ENCODE peak calls at places on chromosome 18, in nine cellular contexts. K is right lobe of liver, B is fibroblast of lung, S is neural progenitor cell, W is mesendoderm, A is stomach, M is prostate gland, C is Peyer's patch, X is sigmoid colon. R is an unnamed sample.

GRCh38 chr18:76859474-76860339 is 37.4 kb downstream of the ZNF236 start:
- DNase-seq in K (no peak), B (no peak), S (no peak), W (no peak), A (no peak), M (no peak), C (no peak), X (no peak), R (no peak)

GRCh38 chr18:79926715-79927596 is 24.5 kb downstream of the SLC66A2 start:
- DNase-seq in K (peak; percentile 46), B (no peak), S (peak; percentile 79), W (no peak), A (peak; percentile 18), M (no peak), C (peak; percentile 30), X (peak; percentile 52), R (peak; percentile 86)

GRCh38 chr18:39799010-39799409 is 2156.0 kb upstream of the PIK3C3 start:
- DNase-seq in K (no peak), B (no peak), S (no peak), W (peak; percentile 28), A (no peak), M (no peak), C (no peak), X (no peak), R (no peak)

GRCh38 chr18:10047237-10047636 is 133.4 kb downstream of the VAPA start:
- DNase-seq in K (no peak), B (peak; percentile 90), S (no peak), W (no peak), A (no peak), M (no peak), C (no peak), X (no peak), R (no peak)

GRCh38 chr18:24801011-24801410 is 340.6 kb downstream of the HRH4 start:
- DNase-seq in K (no peak), B (peak; percentile 5), S (no peak), W (no peak), A (no peak), M (no peak), C (no peak), X (no peak), R (no peak)

GRCh38 chr18:8705941-8706544 is 687 bp downstream of the MTCL1 start:
- DNase-seq in K (no peak), B (no peak), S (peak; percentile 45), W (peak; percentile 17), A (no peak), M (no peak), C (no peak), X (peak; percentile 66), R (peak; percentile 16)

GRCh38 chr18:28903366-28903765 is 726.4 kb upstream of the CDH2 start:
- DNase-seq in K (no peak), B (peak; percentile 61), S (no peak), W (no peak), A (no peak), M (no peak), C (no peak), X (no peak), R (no peak)

GRCh38 chr18:48328473-48329205 is 80.5 kb downstream of the ZBTB7C start:
- DNase-seq in K (peak; percentile 10), B (peak; percentile 87), S (no peak), W (no peak), A (no peak), M (no peak), C (no peak), X (no peak), R (no peak)

GRCh38 chr18:42437646-42438045 is 482.6 kb downstream of the PIK3C3 start:
- DNase-seq in K (no peak), B (peak; percentile 80), S (no peak), W (no peak), A (no peak), M (no peak), C (no peak), X (no peak), R (peak; percentile 3)

GRCh38 chr18:34598136-34598635 is 111.9 kb upstream of the DTNA start:
- DNase-seq in K (no peak), B (no peak), S (no peak), W (no peak), A (no peak), M (no peak), C (no peak), X (no peak), R (no peak)

GRCh38 chr18:46842583-46842982 is 74.7 kb downstream of the PIAS2 start:
- DNase-seq in K (no peak), B (no peak), S (no peak), W (peak; percentile 2), A (no peak), M (no peak), C (no peak), X (no peak), R (no peak)

GRCh38 chr18:56333146-56333545 is 305.2 kb downstream of the TXNL1 start:
- DNase-seq in K (no peak), B (no peak), S (no peak), W (no peak), A (no peak), M (no peak), C (no peak), X (no peak), R (no peak)

GRCh38 chr18:9482790-9483189 is 7.5 kb downstream of the RALBP1 start:
- DNase-seq in K (no peak), B (no peak), S (no peak), W (no peak), A (no peak), M (no peak), C (no peak), X (no peak), R (no peak)

DNA sequence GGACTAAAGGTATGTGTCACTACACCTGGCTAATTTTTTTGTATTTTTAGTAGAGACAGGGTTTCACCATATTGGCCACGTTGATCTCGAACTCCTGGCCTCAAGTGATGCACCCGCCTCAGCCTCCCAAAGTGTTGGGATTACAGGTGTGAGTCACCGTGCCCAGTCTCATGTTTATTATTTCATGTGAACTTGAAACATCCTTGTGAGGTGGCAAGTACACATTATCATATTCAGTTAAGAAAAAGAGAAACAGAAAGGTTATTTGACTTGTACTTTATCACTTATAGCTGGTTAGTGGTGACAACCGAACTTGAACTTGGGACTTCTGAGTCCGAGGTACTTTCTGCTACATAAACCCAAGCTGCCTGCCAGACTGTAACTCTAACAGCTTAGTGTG is 24.4 kb downstream of the ABHD3 start:
- DNase-seq in K (no peak), B (no peak), S (no peak), W (no peak), A (no peak), M (no peak), C (peak; percentile 63), X (no peak), R (no peak)
- H3K36me3 ChIP-seq in K (no peaks in the 10 kb centered on the region), B (no peaks in the 10 kb centered on the region), S (no peaks in the 10 kb centered on the region), W (no peaks in the 10 kb centered on the region), A (no peaks in the 10 kb centered on the region), M (no peaks in the 10 kb centered on the region), C (no peaks in the 10 kb centered on the region), X (no peaks in the 10 kb centered on the region), R (no peaks in the 10 kb centered on the region)

GRCh38 chr18:31579375-31579774 is 12.3 kb upstream of the TTR start:
- DNase-seq in K (no peak), B (no peak), S (no peak), W (no peak), A (no peak), M (no peak), C (no peak), X (no peak), R (no peak)
- H3K4me1 ChIP-seq in K (no peaks in the 10 kb centered on the region), B (no peaks in the 10 kb centered on the region), S (no peaks in the 10 kb centered on the region), W (no peaks in the 10 kb centered on the region), A (no peaks in the 10 kb centered on the region), M (no peaks in the 10 kb centered on the region), C (no peaks in the 10 kb centered on the region), X (no peaks in the 10 kb centered on the region), R (no peaks in the 10 kb centered on the region)

GRCh38 chr18:44793186-44793585 is 112.5 kb downstream of the SETBP1 start:
- DNase-seq in K (no peak), B (no peak), S (no peak), W (no peak), A (no peak), M (no peak), C (no peak), X (no peak), R (no peak)
- H3K27ac ChIP-seq in K (no peak overlapping the region), B (no peak overlapping the region), S (no peak overlapping the region), W (no peak overlapping the region), A (peak overlapping the region; percentile 65), M (no peak overlapping the region), C (no peak overlapping the region), X (peak overlapping the region; percentile 89), R (no peak overlapping the region)

GRCh38 chr18:63284173-63284765 is 35.3 kb downstream of the BCL2 start:
- DNase-seq in K (no peak), B (no peak), S (no peak), W (no peak), A (no peak), M (no peak), C (no peak), X (peak; percentile 74), R (peak; percentile 53)
- H3K36me3 ChIP-seq in K (no peaks in the 10 kb centered on the region), B (no peaks in the 10 kb centered on the region), S (no peaks in the 10 kb centered on the region), W (no peaks in the 10 kb centered on the region), A (no peaks in the 10 kb centered on the region), M (no peaks in the 10 kb centered on the region), C (no peaks in the 10 kb centered on the region), X (no peaks in the 10 kb centered on the region), R (no peaks in the 10 kb centered on the region)